ENCODE peak calls at places on chromosomes 16 and 17, in seven cellular contexts. A is foreskin fibroblast; J is renal cortical epithelial cell; F is EL; N is fibroblast of lung; X is RPMI7951; C is activated CD4-positive, alpha-beta memory T cell treated with anti-CD3 and anti-CD28 coated beads for 36 hours. W is an unnamed sample.

GRCh38 chr17:36611345-36612072 is 10.1 kb downstream of the MRM1 start:
- DNase-seq in A (peak), J (no peak), F (peak), N (peak), X (peak), C (no peak), W (no peak)

GRCh38 chr16:87647431-87648185 is 45.3 kb downstream of the JPH3 start:
- DNase-seq in A (no peak), J (no peak), F (no peak), N (no peak), X (no peak), C (no peak), W (no peak)

GRCh38 chr16:50537533-50538290 is 10.5 kb upstream of the NKD1 start:
- DNase-seq in A (no peak), J (no peak), F (peak), N (no peak), X (no peak), C (no peak), W (no peak)

GRCh38 chr17:45850468-45850867 is 5.8 kb downstream of the SPPL2C start:
- DNase-seq in A (no peak), J (no peak), F (no peak), N (no peak), X (no peak), C (no peak), W (no peak)

GRCh38 chr16:51402785-51403184 is 251.7 kb upstream of the SALL1 start:
- DNase-seq in A (peak), J (peak), F (no peak), N (no peak), X (no peak), C (no peak), W (no peak)

GRCh38 chr17:50425682-50426471 is at the start of gene ACSF2:
- DNase-seq in A (peak), J (no peak), F (peak), N (peak), X (peak), C (peak), W (peak)

GRCh38 chr16:22970191-22970845 is 156.4 kb downstream of the HS3ST2 start:
- DNase-seq in A (no peak), J (no peak), F (no peak), N (no peak), X (no peak), C (no peak), W (no peak)

GRCh38 chr17:43791589-43791988 is 11.4 kb downstream of the CFAP97D1 start:
- DNase-seq in A (peak), J (peak), F (peak), N (peak), X (peak), C (no peak), W (no peak)

GRCh38 chr17:40399185-40399584 is 18.5 kb downstream of the TOP2A start:
- DNase-seq in A (peak), J (peak), F (peak), N (peak), X (peak), C (no peak), W (no peak)

GRCh38 chr17:7440823-7441174 is 1.5 kb downstream of the FGF11 start:
- DNase-seq in A (no peak), J (peak), F (peak), N (peak), X (peak), C (peak), W (no peak)

GRCh38 chr16:49492090-49492801 is 118.6 kb downstream of the C16orf78 start:
- DNase-seq in A (no peak), J (no peak), F (no peak), N (peak), X (no peak), C (peak), W (no peak)

GRCh38 chr16:68031951-68032350 is 8.9 kb downstream of the DUS2 start:
- DNase-seq in A (no peak), J (peak), F (peak), N (peak), X (peak), C (no peak), W (peak)

GRCh38 chr17:68143425-68143824 is 104.4 kb upstream of the AMZ2 start:
- DNase-seq in A (no peak), J (no peak), F (no peak), N (no peak), X (no peak), C (no peak), W (no peak)

GRCh38 chr17:65278050-65278819 is 141.1 kb downstream of the RGS9 start:
- DNase-seq in A (peak), J (peak), F (peak), N (peak), X (peak), C (peak), W (no peak)

GRCh38 chr16:50193594-50193993 is 40.5 kb downstream of the TENT4B start:
- DNase-seq in A (no peak), J (peak), F (peak), N (peak), X (no peak), C (no peak), W (no peak)

GRCh38 chr17:74698069-74698468 is 14.7 kb downstream of the CD300LF start:
- DNase-seq in A (no peak), J (no peak), F (no peak), N (no peak), X (no peak), C (no peak), W (no peak)

W was measured in NK-92 treated with Interleukin-12 subunit alpha and Interleukin-12 subunit beta, amount 100 ng/mL, for 24 hours.